ENCODE peak calls at places on chromosomes 16 and 17, in eight cellular contexts. One of them, this sample, is unnamed.

GRCh38 chr17:10233157-10233556 is 34.8 kb upstream of the GAS7 start:
- DNase-seq in fibroblast of lung: no peak
- DNase-seq in mucosa of descending colon: no peak
- DNase-seq in HepG2: no peak
- DNase-seq in lower lobe of right lung: no peak
- DNase-seq in fibroblast of pulmonary artery: no peak
- DNase-seq in AG10803: peak
- DNase-seq in ascending aorta: no peak
- DNase-seq in this sample: no peak

GRCh38 chr16:31913668-31914067 is 40.1 kb downstream of the ZNF267 start:
- DNase-seq in fibroblast of lung: no peak
- DNase-seq in mucosa of descending colon: no peak
- DNase-seq in HepG2: no peak
- DNase-seq in lower lobe of right lung: no peak
- DNase-seq in fibroblast of pulmonary artery: no peak
- DNase-seq in AG10803: no peak
- DNase-seq in ascending aorta: no peak
- DNase-seq in this sample: no peak

GRCh38 chr16:28149016-28149888 is 62.5 kb downstream of the XPO6 start:
- DNase-seq in fibroblast of lung: no peak
- DNase-seq in mucosa of descending colon: no peak
- DNase-seq in HepG2: no peak
- DNase-seq in lower lobe of right lung: no peak
- DNase-seq in fibroblast of pulmonary artery: no peak
- DNase-seq in AG10803: no peak
- DNase-seq in ascending aorta: no peak
- DNase-seq in this sample: no peak

GRCh38 chr16:70804153-70804728 is 3.3 kb upstream of the VAC14 start:
- DNase-seq in fibroblast of lung: peak
- DNase-seq in mucosa of descending colon: no peak
- DNase-seq in HepG2: no peak
- DNase-seq in lower lobe of right lung: no peak
- DNase-seq in fibroblast of pulmonary artery: peak
- DNase-seq in AG10803: peak
- DNase-seq in ascending aorta: no peak
- DNase-seq in this sample: no peak

GRCh38 chr16:77197747-77198146 is 1.5 kb upstream of the SYCE1L start:
- DNase-seq in fibroblast of lung: no peak
- DNase-seq in mucosa of descending colon: no peak
- DNase-seq in HepG2: no peak
- DNase-seq in lower lobe of right lung: no peak
- DNase-seq in fibroblast of pulmonary artery: no peak
- DNase-seq in AG10803: no peak
- DNase-seq in ascending aorta: no peak
- DNase-seq in this sample: no peak

GRCh38 chr17:4232168-4232813 is 31.5 kb downstream of the ANKFY1 start:
- DNase-seq in fibroblast of lung: peak
- DNase-seq in mucosa of descending colon: no peak
- DNase-seq in HepG2: no peak
- DNase-seq in lower lobe of right lung: no peak
- DNase-seq in fibroblast of pulmonary artery: peak
- DNase-seq in AG10803: peak
- DNase-seq in ascending aorta: no peak
- DNase-seq in this sample: no peak

GRCh38 chr17:65515959-65516948 is 45.2 kb downstream of the AXIN2 start:
- DNase-seq in fibroblast of lung: peak
- DNase-seq in mucosa of descending colon: no peak
- DNase-seq in HepG2: peak
- DNase-seq in lower lobe of right lung: no peak
- DNase-seq in fibroblast of pulmonary artery: peak
- DNase-seq in AG10803: peak
- DNase-seq in ascending aorta: peak
- DNase-seq in this sample: no peak

GRCh38 chr16:84194470-84195200 is 3.7 kb downstream of the ADAD2 start:
- DNase-seq in fibroblast of lung: no peak
- DNase-seq in mucosa of descending colon: peak
- DNase-seq in HepG2: no peak
- DNase-seq in lower lobe of right lung: no peak
- DNase-seq in fibroblast of pulmonary artery: no peak
- DNase-seq in AG10803: no peak
- DNase-seq in ascending aorta: no peak
- DNase-seq in this sample: peak

GRCh38 chr17:29918922-29919856 is 10.8 kb downstream of the SSH2 start:
- DNase-seq in fibroblast of lung: peak
- DNase-seq in mucosa of descending colon: no peak
- DNase-seq in HepG2: no peak
- DNase-seq in lower lobe of right lung: no peak
- DNase-seq in fibroblast of pulmonary artery: peak
- DNase-seq in AG10803: peak
- DNase-seq in ascending aorta: no peak
- DNase-seq in this sample: no peak

GRCh38 chr16:78478267-78478821 is 378.9 kb downstream of the WWOX start:
- DNase-seq in fibroblast of lung: no peak
- DNase-seq in mucosa of descending colon: no peak
- DNase-seq in HepG2: no peak
- DNase-seq in lower lobe of right lung: no peak
- DNase-seq in fibroblast of pulmonary artery: no peak
- DNase-seq in AG10803: no peak
- DNase-seq in ascending aorta: no peak
- DNase-seq in this sample: peak

GRCh38 chr17:850828-851759 is 68.9 kb downstream of the MRM3 start:
- DNase-seq in fibroblast of lung: no peak
- DNase-seq in mucosa of descending colon: no peak
- DNase-seq in HepG2: no peak
- DNase-seq in lower lobe of right lung: no peak
- DNase-seq in fibroblast of pulmonary artery: peak
- DNase-seq in AG10803: peak
- DNase-seq in ascending aorta: no peak
- DNase-seq in this sample: no peak

GRCh38 chr17:80706454-80706853 is 161.8 kb downstream of the RPTOR start:
- DNase-seq in fibroblast of lung: no peak
- DNase-seq in mucosa of descending colon: no peak
- DNase-seq in HepG2: peak
- DNase-seq in lower lobe of right lung: no peak
- DNase-seq in fibroblast of pulmonary artery: no peak
- DNase-seq in AG10803: no peak
- DNase-seq in ascending aorta: no peak
- DNase-seq in this sample: no peak

GRCh38 chr17:77869665-77870132 is 88.8 kb upstream of the TNRC6C start:
- DNase-seq in fibroblast of lung: no peak
- DNase-seq in mucosa of descending colon: peak
- DNase-seq in HepG2: no peak
- DNase-seq in lower lobe of right lung: peak
- DNase-seq in fibroblast of pulmonary artery: no peak
- DNase-seq in AG10803: no peak
- DNase-seq in ascending aorta: no peak
- DNase-seq in this sample: no peak

GRCh38 chr17:62703269-62703775 is 75.9 kb downstream of the MRC2 start:
- DNase-seq in fibroblast of lung: peak
- DNase-seq in mucosa of descending colon: no peak
- DNase-seq in HepG2: no peak
- DNase-seq in lower lobe of right lung: no peak
- DNase-seq in fibroblast of pulmonary artery: no peak
- DNase-seq in AG10803: peak
- DNase-seq in ascending aorta: peak
- DNase-seq in this sample: no peak

GRCh38 chr17:16419929-16420271 is 4.5 kb downstream of the TRPV2 start:
- DNase-seq in fibroblast of lung: peak
- DNase-seq in mucosa of descending colon: no peak
- DNase-seq in HepG2: no peak
- DNase-seq in lower lobe of right lung: no peak
- DNase-seq in fibroblast of pulmonary artery: peak
- DNase-seq in AG10803: peak
- DNase-seq in ascending aorta: no peak
- DNase-seq in this sample: no peak

GRCh38 chr16:89175280-89176146 is 4.0 kb downstream of the CDH15 start:
- DNase-seq in fibroblast of lung: no peak
- DNase-seq in mucosa of descending colon: no peak
- DNase-seq in HepG2: no peak
- DNase-seq in lower lobe of right lung: no peak
- DNase-seq in fibroblast of pulmonary artery: no peak
- DNase-seq in AG10803: no peak
- DNase-seq in ascending aorta: no peak
- DNase-seq in this sample: no peak

DNA sequence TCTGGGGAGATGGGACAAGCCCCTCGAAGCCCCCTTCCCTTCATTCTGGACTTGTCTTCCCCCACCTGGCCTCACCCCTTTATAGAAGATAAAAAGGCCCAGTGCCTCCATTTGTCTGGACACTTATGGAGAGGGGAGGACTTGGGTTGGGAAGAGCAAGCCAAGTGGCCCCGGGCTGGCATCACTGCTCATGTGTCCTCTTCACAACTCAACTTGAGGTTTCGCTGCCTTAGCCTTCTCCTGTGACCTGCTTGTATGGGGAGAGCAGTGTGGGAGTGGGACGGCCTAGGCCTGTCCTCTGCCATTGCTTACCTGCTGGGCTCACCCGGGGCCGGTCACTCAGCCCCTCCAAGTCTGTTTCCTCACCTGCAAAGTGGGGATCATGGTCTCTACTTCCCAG is 1.4 kb downstream of the PAQR4 start:
- DNase-seq in fibroblast of lung: no peak
- DNase-seq in mucosa of descending colon: no peak
- DNase-seq in HepG2: no peak
- DNase-seq in lower lobe of right lung: no peak
- DNase-seq in fibroblast of pulmonary artery: no peak
- DNase-seq in AG10803: no peak
- DNase-seq in ascending aorta: no peak
- DNase-seq in this sample: no peak
- H3K4me3 ChIP-seq in fibroblast of lung: peak
- H3K4me3 ChIP-seq in mucosa of descending colon: no peak
- H3K4me3 ChIP-seq in HepG2: peak
- H3K4me3 ChIP-seq in lower lobe of right lung: peak
- H3K4me3 ChIP-seq in fibroblast of pulmonary artery: no peak
- H3K4me3 ChIP-seq in AG10803: peak
- H3K4me3 ChIP-seq in ascending aorta: peak
- H3K4me3 ChIP-seq in this sample: peak

DNA sequence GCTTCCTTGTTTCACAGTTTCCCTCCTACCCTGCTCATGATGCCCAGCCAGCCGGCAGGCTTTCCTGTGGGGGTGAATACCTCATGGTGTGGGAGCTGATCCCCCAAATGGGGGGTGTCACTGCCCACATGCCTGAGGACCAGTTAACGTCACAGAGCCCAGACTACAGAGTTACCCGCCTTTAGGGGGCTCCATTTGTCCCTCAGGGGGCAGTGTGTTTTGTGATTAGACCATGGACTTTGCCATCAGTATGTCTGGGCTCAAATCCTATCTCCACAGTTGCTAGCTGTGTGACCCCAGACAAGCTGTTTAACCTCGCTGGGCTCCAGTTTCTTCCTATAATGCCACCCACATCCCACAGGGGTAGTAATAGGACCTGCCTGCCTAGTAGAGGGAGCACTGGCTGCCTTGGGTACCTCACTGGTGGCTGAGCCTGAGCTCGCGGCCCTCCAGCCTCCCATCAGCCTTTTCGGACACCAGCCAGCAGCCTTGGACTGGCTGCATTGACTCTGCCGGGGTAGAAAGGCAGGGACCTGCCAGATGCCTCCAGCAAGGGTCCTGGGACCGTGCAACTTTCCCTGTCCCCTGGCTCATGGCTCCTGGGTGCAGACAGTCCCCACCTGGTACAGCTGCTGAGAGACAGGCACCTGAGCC is 87.5 kb upstream of the GSE1 start:
- DNase-seq in fibroblast of lung: no peak
- DNase-seq in mucosa of descending colon: no peak
- DNase-seq in HepG2: peak
- DNase-seq in lower lobe of right lung: no peak
- DNase-seq in fibroblast of pulmonary artery: no peak
- DNase-seq in AG10803: no peak
- DNase-seq in ascending aorta: no peak
- DNase-seq in this sample: no peak
- TF ChIP-seq CTCF in fibroblast of lung: no peak
- TF ChIP-seq CTCF in mucosa of descending colon: no peak
- TF ChIP-seq CTCF in HepG2: peak
- TF ChIP-seq CTCF in lower lobe of right lung: no peak
- TF ChIP-seq CTCF in fibroblast of pulmonary artery: no peak
- TF ChIP-seq CTCF in AG10803: peak
- TF ChIP-seq CTCF in ascending aorta: no peak
- TF ChIP-seq CTCF in this sample: no peak

DNA sequence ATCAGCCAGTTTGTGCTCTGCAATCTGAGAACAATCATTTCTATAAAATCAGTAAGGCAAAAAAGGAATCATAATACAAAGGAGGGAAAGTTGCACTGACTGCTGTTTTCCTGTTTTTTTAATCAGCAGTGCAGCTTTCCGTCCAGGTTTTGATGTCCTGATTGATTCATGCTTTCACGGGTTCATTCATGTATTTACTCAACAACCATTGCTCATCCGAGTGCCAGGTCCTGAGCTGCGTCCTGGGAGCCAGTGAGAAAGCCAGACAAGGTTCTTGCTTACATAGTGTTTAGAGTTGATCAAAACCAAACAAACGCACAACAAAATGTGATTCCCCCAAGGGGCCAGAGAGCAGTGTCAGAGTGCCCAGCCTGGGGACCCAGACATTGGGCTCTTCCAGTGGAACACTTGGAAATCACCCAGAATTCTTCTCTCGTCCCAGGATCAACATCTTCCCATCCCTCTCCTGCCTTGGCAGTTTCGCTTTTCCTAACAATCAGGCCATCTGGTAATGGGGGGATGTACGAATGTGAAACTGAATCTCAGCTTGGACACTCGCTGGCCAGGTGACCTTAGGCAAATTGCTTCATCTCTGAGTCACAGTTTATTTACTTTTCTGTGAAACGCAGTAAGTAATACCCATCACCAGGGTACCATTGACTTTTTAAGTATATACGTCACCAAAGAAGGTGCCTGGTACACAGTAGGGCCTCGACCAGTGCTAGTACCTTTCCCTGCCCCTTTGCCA is 13.3 kb upstream of the C1QL1 start:
- DNase-seq in fibroblast of lung: peak
- DNase-seq in mucosa of descending colon: no peak
- DNase-seq in HepG2: peak
- DNase-seq in lower lobe of right lung: no peak
- DNase-seq in fibroblast of pulmonary artery: peak
- DNase-seq in AG10803: peak
- DNase-seq in ascending aorta: no peak
- DNase-seq in this sample: no peak
- H3K4me3 ChIP-seq in fibroblast of lung: peak
- H3K4me3 ChIP-seq in mucosa of descending colon: no peak
- H3K4me3 ChIP-seq in HepG2: peak
- H3K4me3 ChIP-seq in lower lobe of right lung: no peak
- H3K4me3 ChIP-seq in fibroblast of pulmonary artery: no peak
- H3K4me3 ChIP-seq in AG10803: no peak
- H3K4me3 ChIP-seq in ascending aorta: no peak
- H3K4me3 ChIP-seq in this sample: no peak

DNA sequence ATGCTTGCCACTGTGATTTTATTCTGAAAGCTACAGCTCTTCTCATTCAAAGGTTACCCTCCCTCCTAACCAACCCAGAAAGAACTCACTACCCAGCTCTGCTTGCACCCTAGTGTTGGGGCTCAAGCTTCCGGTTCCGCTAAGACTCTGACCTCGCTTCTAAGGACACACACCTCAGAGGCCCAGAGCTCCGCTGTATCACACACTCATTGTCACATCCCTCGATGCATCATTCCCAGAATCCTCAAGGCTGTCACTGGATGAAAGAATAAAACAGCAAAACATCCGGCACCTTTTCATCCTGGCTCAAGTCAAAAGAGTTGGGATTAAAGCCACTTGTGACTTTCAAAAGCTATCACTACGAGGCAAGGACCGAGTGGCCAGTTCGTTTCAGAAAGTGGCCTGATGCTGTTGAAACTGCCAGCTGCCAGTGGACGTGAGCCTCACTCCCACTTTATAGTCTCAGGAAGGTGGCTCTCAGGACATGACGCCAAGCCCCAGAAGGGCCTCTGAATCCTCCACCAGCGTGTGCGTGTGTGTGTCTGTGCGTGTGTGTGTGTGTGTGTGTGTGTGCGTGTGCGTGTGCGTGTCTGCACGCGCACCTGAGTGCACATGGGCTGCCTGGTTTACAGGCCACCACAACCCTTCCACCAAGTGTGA is 29.0 kb downstream of the ZFHX3 start:
- DNase-seq in fibroblast of lung: no peak
- DNase-seq in mucosa of descending colon: no peak
- DNase-seq in HepG2: no peak
- DNase-seq in lower lobe of right lung: no peak
- DNase-seq in fibroblast of pulmonary artery: no peak
- DNase-seq in AG10803: no peak
- DNase-seq in ascending aorta: peak
- DNase-seq in this sample: no peak
- TF ChIP-seq CTCF in fibroblast of lung: no peak
- TF ChIP-seq CTCF in mucosa of descending colon: no peak
- TF ChIP-seq CTCF in HepG2: no peak
- TF ChIP-seq CTCF in lower lobe of right lung: no peak
- TF ChIP-seq CTCF in fibroblast of pulmonary artery: no peak
- TF ChIP-seq CTCF in AG10803: no peak
- TF ChIP-seq CTCF in ascending aorta: no peak
- TF ChIP-seq CTCF in this sample: no peak